ENCODE peak calls at places on chromosomes 12 and 14, in six cellular contexts. One of them, this sample, is unnamed.

GRCh38 chr12:57632898-57633825 is at the start of gene B4GALNT1:
- DNase-seq in NCI-H1417: peak
- DNase-seq in hepatic stellate cell: peak
- DNase-seq in Daoy: peak
- DNase-seq in effector CD4-positive, alpha-beta T cell: peak
- DNase-seq in GM19239: peak
- DNase-seq in this sample: peak

GRCh38 chr14:33678012-33678411 is 272.9 kb downstream of the EGLN3 start:
- DNase-seq in Daoy: no peak
- DNase-seq in effector CD4-positive, alpha-beta T cell: no peak
- DNase-seq in hepatic stellate cell: no peak
- DNase-seq in NCI-H1417: no peak
- DNase-seq in GM19239: no peak
- DNase-seq in this sample: no peak

GRCh38 chr12:93442411-93443340 is 929 bp upstream of the UBE2N start:
- DNase-seq in GM19239: no peak
- DNase-seq in NCI-H1417: no peak
- DNase-seq in hepatic stellate cell: no peak
- DNase-seq in Daoy: peak
- DNase-seq in effector CD4-positive, alpha-beta T cell: no peak
- DNase-seq in this sample: no peak

GRCh38 chr14:24965934-24966593 is 83.9 kb downstream of the STXBP6 start:
- DNase-seq in Daoy: peak
- DNase-seq in GM19239: no peak
- DNase-seq in effector CD4-positive, alpha-beta T cell: no peak
- DNase-seq in NCI-H1417: no peak
- DNase-seq in hepatic stellate cell: peak
- DNase-seq in this sample: no peak

GRCh38 chr12:20383612-20384011 is 15.3 kb downstream of the PDE3A start:
- DNase-seq in GM19239: no peak
- DNase-seq in Daoy: no peak
- DNase-seq in hepatic stellate cell: no peak
- DNase-seq in NCI-H1417: no peak
- DNase-seq in effector CD4-positive, alpha-beta T cell: no peak
- DNase-seq in this sample: no peak

GRCh38 chr12:132717531-132718387 is 7.1 kb downstream of the PGAM5 start:
- DNase-seq in Daoy: no peak
- DNase-seq in NCI-H1417: no peak
- DNase-seq in GM19239: no peak
- DNase-seq in effector CD4-positive, alpha-beta T cell: no peak
- DNase-seq in hepatic stellate cell: no peak
- DNase-seq in this sample: no peak

GRCh38 chr14:54322668-54323380 is 74.0 kb upstream of the CDKN3 start:
- DNase-seq in Daoy: no peak
- DNase-seq in GM19239: no peak
- DNase-seq in effector CD4-positive, alpha-beta T cell: no peak
- DNase-seq in hepatic stellate cell: no peak
- DNase-seq in NCI-H1417: peak
- DNase-seq in this sample: no peak

GRCh38 chr14:52013984-52014600 is 24.7 kb downstream of the RTRAF start:
- DNase-seq in effector CD4-positive, alpha-beta T cell: no peak
- DNase-seq in NCI-H1417: no peak
- DNase-seq in GM19239: no peak
- DNase-seq in hepatic stellate cell: no peak
- DNase-seq in Daoy: peak
- DNase-seq in this sample: no peak

GRCh38 chr14:69043598-69044267 is 64.6 kb upstream of the ACTN1 start:
- DNase-seq in NCI-H1417: no peak
- DNase-seq in GM19239: no peak
- DNase-seq in hepatic stellate cell: peak
- DNase-seq in Daoy: peak
- DNase-seq in effector CD4-positive, alpha-beta T cell: no peak
- DNase-seq in this sample: peak